ENCODE peak calls at places on chromosome 16, in five cellular contexts. V is GM23338, X is cardiac muscle cell, U is adrenal gland, I is left lung. T is an unnamed sample.

GRCh38 chr16:31200821-31201510 is 1.6 kb downstream of the PYCARD start:
- DNase-seq in V (no peak), X (no peak), U (no peak), I (no peak), T (no peak)

GRCh38 chr16:3456374-3456773 is 12.9 kb downstream of the NAA60 start:
- DNase-seq in V (no peak), X (no peak), U (peak; percentile 51), I (no peak), T (no peak)

GRCh38 chr16:66534376-66534799 is 15.5 kb downstream of the TK2 start:
- DNase-seq in V (no peak), X (peak; percentile 20), U (no peak), I (no peak), T (no peak)

GRCh38 chr16:70576431-70577255 is 53.0 kb downstream of the SF3B3 start:
- DNase-seq in V (peak; percentile 37), X (no peak), U (no peak), I (no peak), T (no peak)

GRCh38 chr16:84844561-84845495 is 25.0 kb downstream of the CRISPLD2 start:
- DNase-seq in V (peak; percentile 74), X (no peak), U (no peak), I (no peak), T (no peak)

GRCh38 chr16:77850637-77851330 is 62.4 kb downstream of the VAT1L start:
- DNase-seq in V (no peak), X (no peak), U (no peak), I (no peak), T (no peak)

GRCh38 chr16:56389554-56389953 is 35.8 kb downstream of the AMFR start:
- DNase-seq in V (no peak), X (no peak), U (peak; percentile 65), I (no peak), T (no peak)

GRCh38 chr16:4116328-4117249 is at the start of gene ADCY9:
- DNase-seq in V (peak; percentile 91), X (peak; percentile 93), U (peak; percentile 60), I (peak; percentile 94), T (peak; percentile 86)

GRCh38 chr16:73036074-73036826 is 11.7 kb downstream of the ZFHX3 start:
- DNase-seq in V (peak; percentile 96), X (peak; percentile 46), U (no peak), I (no peak), T (no peak)

GRCh38 chr16:81440888-81441663 is 3.5 kb upstream of the CMIP start:
- DNase-seq in V (no peak), X (no peak), U (no peak), I (no peak), T (no peak)

GRCh38 chr16:55530316-55530856 is 21.5 kb downstream of the LPCAT2 start:
- DNase-seq in V (no peak), X (no peak), U (no peak), I (no peak), T (no peak)

GRCh38 chr16:53745753-53746258 is 41.9 kb downstream of the FTO start:
- DNase-seq in V (peak; percentile 50), X (no peak), U (no peak), I (no peak), T (no peak)

GRCh38 chr16:84466692-84467091 is 37.8 kb downstream of the MEAK7 start:
- DNase-seq in V (no peak), X (no peak), U (no peak), I (no peak), T (no peak)

GRCh38 chr16:59045496-59045895 is 311.4 kb upstream of the GOT2 start:
- DNase-seq in V (no peak), X (no peak), U (no peak), I (no peak), T (no peak)

GRCh38 chr16:12231666-12232065 is 255.1 kb downstream of the SNX29 start:
- DNase-seq in V (no peak), X (no peak), U (no peak), I (no peak), T (no peak)

GRCh38 chr16:46873201-46873600 is 11.0 kb upstream of the GPT2 start:
- DNase-seq in V (no peak), X (no peak), U (no peak), I (no peak), T (no peak)

GRCh38 chr16:69084301-69084700 is 21.2 kb upstream of the HAS3 start:
- DNase-seq in V (no peak), X (no peak), U (no peak), I (no peak), T (no peak)

GRCh38 chr16:58299757-58300349 is 5.0 kb upstream of the PRSS54 start:
- DNase-seq in V (peak; percentile 80), X (peak; percentile 13), U (no peak), I (no peak), T (no peak)

GRCh38 chr16:69940676-69941075 is 10.5 kb upstream of the CLEC18A start:
- DNase-seq in V (no peak), X (no peak), U (peak; percentile 10), I (no peak), T (no peak)

GRCh38 chr16:47625115-47625567 is 164.0 kb downstream of the PHKB start:
- DNase-seq in V (no peak), X (no peak), U (no peak), I (no peak), T (no peak)

GRCh38 chr16:67019171-67019570 is 9.8 kb upstream of the CBFB start:
- DNase-seq in V (no peak), X (no peak), U (peak; percentile 2), I (no peak), T (no peak)

GRCh38 chr16:84514874-84515835 is 10.7 kb upstream of the MEAK7 start:
- DNase-seq in V (no peak), X (peak; percentile 63), U (no peak), I (peak; percentile 86), T (peak; percentile 58)

GRCh38 chr16:71249399-71249798 is 18.9 kb upstream of the HYDIN start:
- DNase-seq in V (peak; percentile 69), X (no peak), U (no peak), I (no peak), T (no peak)

GRCh38 chr16:47058295-47059086 is 85.0 kb upstream of the DNAJA2 start:
- DNase-seq in V (no peak), X (no peak), U (peak; percentile 47), I (no peak), T (no peak)

GRCh38 chr16:13557476-13557875 is 362.5 kb upstream of the ERCC4 start:
- DNase-seq in V (no peak), X (no peak), U (no peak), I (no peak), T (no peak)

GRCh38 chr16:86016201-86016965 is 117.4 kb downstream of the IRF8 start:
- DNase-seq in V (peak; percentile 78), X (peak; percentile 70), U (peak; percentile 27), I (no peak), T (no peak)

GRCh38 chr16:80639636-80640035 is 98.8 kb downstream of the DYNLRB2 start:
- DNase-seq in V (no peak), X (no peak), U (no peak), I (no peak), T (no peak)

GRCh38 chr16:73154063-73154870 is 106.3 kb upstream of the ZFHX3 start:
- DNase-seq in V (no peak), X (no peak), U (peak; percentile 73), I (no peak), T (no peak)

GRCh38 chr16:50500171-50500874 is 47.9 kb upstream of the NKD1 start:
- DNase-seq in V (no peak), X (no peak), U (no peak), I (no peak), T (no peak)

GRCh38 chr16:13883266-13883665 is 36.7 kb upstream of the ERCC4 start:
- DNase-seq in V (no peak), X (no peak), U (no peak), I (no peak), T (no peak)

GRCh38 chr16:67773099-67773498 is 33.3 kb downstream of the RANBP10 start:
- DNase-seq in V (no peak), X (no peak), U (peak; percentile 78), I (peak; percentile 3), T (no peak)

GRCh38 chr16:82638095-82638798 is 11.5 kb downstream of the CDH13 start:
- DNase-seq in V (no peak), X (no peak), U (no peak), I (no peak), T (no peak)

GRCh38 chr16:46822270-46822669 is 8.7 kb downstream of the C16orf87 start:
- DNase-seq in V (no peak), X (no peak), U (no peak), I (no peak), T (no peak)

GRCh38 chr16:1450218-1450617 is 5.9 kb upstream of the CCDC154 start:
- DNase-seq in V (peak; percentile 52), X (no peak), U (no peak), I (no peak), T (no peak)
- H3K4me3 ChIP-seq in V (no peak overlapping the region), X (no peak overlapping the region), U (no peak overlapping the region), I (no peak overlapping the region), T (no peak overlapping the region)

DNA sequence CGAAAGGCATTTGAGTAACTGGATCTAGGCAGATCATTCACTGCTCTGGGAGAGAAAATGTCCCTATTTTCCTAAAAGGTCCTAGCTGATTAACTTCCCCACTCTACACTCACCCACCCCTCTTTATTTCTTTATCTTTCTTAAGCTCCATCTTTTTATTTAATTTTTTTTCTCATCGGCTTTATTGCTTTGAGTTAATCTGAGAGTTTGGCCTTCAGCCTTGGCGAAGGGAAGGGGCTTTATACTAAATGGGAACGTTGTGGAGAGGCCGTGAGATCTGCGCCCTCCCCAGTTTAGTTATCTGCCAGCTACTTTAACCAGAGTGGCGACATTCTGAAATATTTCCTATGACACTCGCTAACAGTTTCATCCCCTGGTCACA is 882 bp upstream of the TOX3 start:
- DNase-seq in V (no peak), X (no peak), U (no peak), I (no peak), T (no peak)
- H3K4me3 ChIP-seq in V (peak overlapping the region; percentile 71), X (no peak overlapping the region), U (no peak overlapping the region), I (no peak overlapping the region), T (no peak overlapping the region)

GRCh38 chr16:79595916-79596450 is 4.6 kb downstream of the MAF start:
- DNase-seq in V (no peak), X (no peak), U (no peak), I (no peak), T (no peak)
- H3K4me3 ChIP-seq in V (no peak overlapping the region), X (no peak overlapping the region), U (peak overlapping the region; percentile 84), I (peak overlapping the region; percentile 48), T (peak overlapping the region; percentile 84)

DNA sequence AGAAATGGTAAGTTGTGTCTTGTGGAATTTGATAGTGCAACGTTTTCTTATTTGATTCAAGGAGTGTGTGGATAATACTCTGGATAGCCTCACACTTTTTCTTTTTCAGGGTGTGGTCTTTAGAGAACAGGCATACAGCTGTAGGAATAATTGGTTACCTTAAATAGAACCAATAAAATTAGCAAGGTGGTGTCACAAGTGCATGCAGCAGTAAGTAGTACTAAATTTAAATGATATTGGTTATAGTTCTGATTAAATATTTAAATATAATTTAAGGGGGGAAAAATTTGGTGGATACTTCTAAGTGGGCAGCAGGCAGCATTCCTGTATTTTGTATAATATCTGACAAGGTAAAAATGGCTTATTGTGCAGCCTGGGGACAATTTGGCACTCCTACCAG is 3.7 kb downstream of the HAPSTR1 start:
- DNase-seq in V (no peak), X (no peak), U (no peak), I (no peak), T (no peak)
- H3K4me3 ChIP-seq in V (peak overlapping the region; percentile 95), X (peak overlapping the region; percentile 75), U (peak overlapping the region; percentile 80), I (no peak overlapping the region), T (peak overlapping the region; percentile 89)

T was measured in psoas muscle.